ENCODE peak calls at places on chromosomes 16 and 17, in seven cellular contexts. A is heart left ventricle, C is gastrocnemius medialis, V is GM23338, S is lung, Q is colonic mucosa, B is A673. N is an unnamed sample.

GRCh38 chr17:31416503-31416923 is 25.0 kb downstream of the RAB11FIP4 start:
- DNase-seq in A (no peak), B (no peak), V (no peak), C (no peak), Q (no peak), S (no peak), N (no peak)

GRCh38 chr17:81221842-81222619 is 734 bp downstream of the CEP131 start:
- DNase-seq in Q (no peak), V (no peak), B (no peak), C (no peak), A (no peak), S (no peak), N (no peak)

GRCh38 chr16:35745821-35746248 is 2286.4 kb downstream of the TP53TG3F start:
- DNase-seq in B (no peak), S (no peak), Q (no peak), A (no peak), V (no peak), C (no peak), N (no peak)

GRCh38 chr17:73201215-73202069 is 8.6 kb downstream of the COG1 start:
- DNase-seq in C (peak; percentile 35), Q (no peak), A (no peak), V (no peak), B (no peak), S (no peak), N (no peak)

GRCh38 chr17:19447085-19447583 is 36.1 kb downstream of the RNF112 start:
- DNase-seq in V (peak; percentile 94), Q (peak; percentile 89), C (peak; percentile 60), B (peak; percentile 88), A (no peak), S (peak; percentile 74), N (peak; percentile 73)

GRCh38 chr17:72588961-72589360 is 468.1 kb downstream of the SOX9 start:
- DNase-seq in Q (peak; percentile 80), V (no peak), B (no peak), A (no peak), C (no peak), S (peak; percentile 71), N (peak; percentile 73)

GRCh38 chr16:56847173-56847948 is 17.6 kb upstream of the SLC12A3 start:
- DNase-seq in C (no peak), A (no peak), Q (no peak), S (no peak), B (no peak), V (no peak), N (no peak)

GRCh38 chr17:71188811-71189492 is 931.9 kb upstream of the SOX9 start:
- DNase-seq in Q (no peak), B (no peak), C (no peak), V (no peak), S (no peak), A (no peak), N (no peak)

GRCh38 chr17:69084911-69085310 is 24.2 kb upstream of the ABCA9 start:
- DNase-seq in V (peak; percentile 91), Q (no peak), C (no peak), S (no peak), B (no peak), A (no peak), N (peak; percentile 36)

GRCh38 chr17:80779336-80779735 is 212.3 kb upstream of the CHMP6 start:
- DNase-seq in V (no peak), S (no peak), A (no peak), Q (no peak), C (no peak), B (no peak), N (no peak)

GRCh38 chr17:74760404-74761105 is 12.1 kb downstream of the NHERF1 start:
- DNase-seq in A (no peak), V (no peak), S (no peak), B (peak; percentile 56), C (no peak), Q (no peak), N (peak; percentile 88)

GRCh38 chr17:63232565-63233310 is 213.4 kb downstream of the CYB561 start:
- DNase-seq in C (no peak), A (no peak), S (no peak), Q (no peak), V (peak; percentile 30), B (no peak), N (peak; percentile 39)

GRCh38 chr16:85358704-85359146 is 246.5 kb upstream of the CIBAR2 start:
- DNase-seq in Q (no peak), S (no peak), C (no peak), A (no peak), V (no peak), B (no peak), N (no peak)
- H3K27ac ChIP-seq in Q (no peak overlapping the region), S (no peak overlapping the region), C (no peak overlapping the region), A (no peak overlapping the region), V (no peak overlapping the region), B (no peak overlapping the region), N (peak overlapping the region; percentile 87)

GRCh38 chr17:82231562-82232321 is 2.9 kb downstream of the SLC16A3 start:
- DNase-seq in B (no peak), Q (peak; percentile 89), C (peak; percentile 81), S (peak; percentile 88), V (peak; percentile 84), A (peak; percentile 90), N (no peak)
- H3K4me3 ChIP-seq in B (peak overlapping the region; percentile 31), Q (peak overlapping the region; percentile 64), C (peak overlapping the region; percentile 70), S (peak overlapping the region; percentile 47), V (peak overlapping the region; percentile 66), A (peak overlapping the region; percentile 77), N (no peak overlapping the region)

DNA sequence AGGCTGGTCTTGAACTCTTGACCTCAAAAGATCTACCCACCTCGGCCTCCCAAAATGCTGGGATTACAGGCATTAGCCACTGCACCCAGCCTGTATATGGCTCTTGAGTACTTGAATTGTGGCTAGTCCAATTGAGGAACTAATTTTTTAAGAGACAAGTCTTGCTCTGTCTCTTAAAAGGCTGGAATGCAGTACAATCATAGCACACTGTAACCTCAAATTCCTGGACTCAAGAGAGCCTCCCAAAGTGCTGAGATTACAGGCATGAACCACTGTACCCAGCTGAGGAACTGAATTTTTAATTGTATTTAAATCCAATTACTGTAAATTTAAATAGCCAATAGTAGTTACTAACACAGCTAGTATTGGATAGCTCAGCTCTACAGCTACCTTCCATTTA is 50.6 kb downstream of the MED13 start:
- DNase-seq in Q (no peak), B (peak; percentile 7), V (no peak), S (no peak), A (no peak), C (no peak), N (no peak)
- H3K36me3 ChIP-seq in Q (peaks cover 7% of the 10 kb centered on the region), B (peaks cover 39% of the 10 kb centered on the region), V (peaks cover 21% of the 10 kb centered on the region), S (peaks cover 7% of the 10 kb centered on the region), A (peaks cover 76% of the 10 kb centered on the region), C (no peaks in the 10 kb centered on the region), N (peaks cover 83% of the 10 kb centered on the region)

GRCh38 chr16:972316-973002 is 1.7 kb upstream of the LMF1 start:
- DNase-seq in S (no peak), V (no peak), C (no peak), A (no peak), B (no peak), Q (no peak), N (no peak)

GRCh38 chr16:974606-975312 is 4.0 kb upstream of the LMF1 start:
- DNase-seq in Q (no peak), C (peak; percentile 96), S (no peak), V (no peak), B (no peak), A (no peak), N (no peak)

GRCh38 chr16:973366-973765 is 2.6 kb upstream of the LMF1 start:
- DNase-seq in Q (no peak), A (no peak), B (no peak), C (no peak), S (no peak), V (no peak), N (no peak)

GRCh38 chr16:975313-975690 is 4.5 kb upstream of the LMF1 start:
- DNase-seq in S (no peak), Q (no peak), C (no peak), B (no peak), A (no peak), V (no peak), N (no peak)

GRCh38 chr16:974001-974601 is 3.3 kb upstream of the LMF1 start:
- DNase-seq in S (no peak), A (no peak), B (no peak), C (peak; percentile 84), Q (no peak), V (no peak), N (no peak)
- H3K27ac ChIP-seq in S (no peak overlapping the region), A (no peak overlapping the region), B (no peak overlapping the region), C (peak overlapping the region; percentile 68), Q (no peak overlapping the region), V (no peak overlapping the region), N (no peak overlapping the region)

GRCh38 chr16:73036074-73036826 is 11.7 kb downstream of the ZFHX3 start:
- DNase-seq in C (no peak), Q (no peak), S (no peak), B (peak; percentile 40), V (peak; percentile 96), A (no peak), N (no peak)
- H3K4me3 ChIP-seq in C (no peak overlapping the region), Q (no peak overlapping the region), S (no peak overlapping the region), B (no peak overlapping the region), V (peak overlapping the region; percentile 45), A (no peak overlapping the region), N (no peak overlapping the region)

GRCh38 chr16:30895592-30896202 is 717 bp upstream of the CTF1 start:
- DNase-seq in V (no peak), Q (no peak), S (no peak), A (no peak), C (no peak), B (no peak), N (no peak)

GRCh38 chr16:30899794-30900193 is 3.4 kb downstream of the CTF1 start:
- DNase-seq in Q (no peak), C (no peak), V (no peak), B (no peak), A (no peak), S (no peak), N (no peak)

GRCh38 chr16:30894540-30895368 is 877 bp upstream of the BCL7C start:
- DNase-seq in V (no peak), Q (no peak), S (no peak), B (no peak), C (no peak), A (no peak), N (no peak)

GRCh38 chr16:30896203-30896889 is at the start of gene CTF1:
- DNase-seq in C (peak; percentile 72), Q (peak; percentile 61), S (peak; percentile 79), A (peak; percentile 85), V (peak; percentile 85), B (peak; percentile 71), N (no peak)

GRCh38 chr16:30896890-30897730 is 696 bp downstream of the CTF1 start:
- DNase-seq in C (peak; percentile 92), S (peak; percentile 92), Q (peak; percentile 91), B (peak; percentile 96), V (peak; percentile 98), A (peak; percentile 96), N (no peak)
- H3K36me3 ChIP-seq in C (no peaks in the 10 kb centered on the region), S (no peaks in the 10 kb centered on the region), Q (no peaks in the 10 kb centered on the region), B (no peaks in the 10 kb centered on the region), V (no peaks in the 10 kb centered on the region), A (peaks cover 3% of the 10 kb centered on the region), N (no peaks in the 10 kb centered on the region)